ENCODE peak calls at places on chromosomes 16 and 17, in ten cellular contexts. One of them, this sample, is unnamed.

GRCh38 chr16:54143934-54144333 is 142.7 kb downstream of the IRX3 start:
- DNase-seq in tibial nerve: no peak
- DNase-seq in ascending aorta: no peak
- DNase-seq in sigmoid colon: no peak
- DNase-seq in SJSA1: no peak
- DNase-seq in mammary epithelial cell: no peak
- DNase-seq in transverse colon: no peak
- DNase-seq in neural progenitor cell: no peak
- DNase-seq in IMR-90: no peak
- DNase-seq in body of pancreas: no peak
- DNase-seq in this sample: no peak

GRCh38 chr16:77289331-77289809 is 90.2 kb downstream of the SYCE1L start:
- DNase-seq in ascending aorta: no peak
- DNase-seq in IMR-90: peak; percentile 73
- DNase-seq in body of pancreas: no peak
- DNase-seq in tibial nerve: no peak
- DNase-seq in transverse colon: no peak
- DNase-seq in mammary epithelial cell: peak; percentile 47
- DNase-seq in neural progenitor cell: no peak
- DNase-seq in SJSA1: peak; percentile 51
- DNase-seq in sigmoid colon: no peak
- DNase-seq in this sample: peak; percentile 72

GRCh38 chr17:31673076-31673475 is 186.0 kb downstream of the COPRS start:
- DNase-seq in SJSA1: no peak
- DNase-seq in mammary epithelial cell: no peak
- DNase-seq in ascending aorta: no peak
- DNase-seq in transverse colon: no peak
- DNase-seq in tibial nerve: no peak
- DNase-seq in IMR-90: no peak
- DNase-seq in neural progenitor cell: no peak
- DNase-seq in sigmoid colon: no peak
- DNase-seq in body of pancreas: no peak
- DNase-seq in this sample: no peak

GRCh38 chr16:79431923-79432322 is 168.6 kb downstream of the MAF start:
- DNase-seq in sigmoid colon: no peak
- DNase-seq in SJSA1: no peak
- DNase-seq in transverse colon: no peak
- DNase-seq in body of pancreas: no peak
- DNase-seq in mammary epithelial cell: no peak
- DNase-seq in IMR-90: no peak
- DNase-seq in neural progenitor cell: no peak
- DNase-seq in ascending aorta: no peak
- DNase-seq in tibial nerve: no peak
- DNase-seq in this sample: no peak

GRCh38 chr17:71801301-71801700 is 319.5 kb upstream of the SOX9 start:
- DNase-seq in IMR-90: no peak
- DNase-seq in sigmoid colon: no peak
- DNase-seq in ascending aorta: no peak
- DNase-seq in transverse colon: no peak
- DNase-seq in neural progenitor cell: no peak
- DNase-seq in SJSA1: no peak
- DNase-seq in tibial nerve: no peak
- DNase-seq in body of pancreas: peak; percentile 15
- DNase-seq in mammary epithelial cell: no peak
- DNase-seq in this sample: no peak

GRCh38 chr16:11768850-11769249 is 26.2 kb upstream of the TXNDC11 start:
- DNase-seq in neural progenitor cell: no peak
- DNase-seq in IMR-90: no peak
- DNase-seq in transverse colon: no peak
- DNase-seq in sigmoid colon: no peak
- DNase-seq in SJSA1: no peak
- DNase-seq in ascending aorta: no peak
- DNase-seq in mammary epithelial cell: no peak
- DNase-seq in body of pancreas: no peak
- DNase-seq in tibial nerve: no peak
- DNase-seq in this sample: no peak

GRCh38 chr17:40794466-40794865 is 5.3 kb downstream of the KRT28 start:
- DNase-seq in mammary epithelial cell: no peak
- DNase-seq in sigmoid colon: no peak
- DNase-seq in SJSA1: no peak
- DNase-seq in IMR-90: no peak
- DNase-seq in tibial nerve: no peak
- DNase-seq in body of pancreas: no peak
- DNase-seq in ascending aorta: no peak
- DNase-seq in transverse colon: no peak
- DNase-seq in neural progenitor cell: no peak
- DNase-seq in this sample: no peak

GRCh38 chr17:9684955-9685621 is 39.8 kb downstream of the USP43 start:
- DNase-seq in body of pancreas: peak; percentile 10
- DNase-seq in transverse colon: no peak
- DNase-seq in mammary epithelial cell: peak; percentile 89
- DNase-seq in ascending aorta: no peak
- DNase-seq in sigmoid colon: no peak
- DNase-seq in tibial nerve: no peak
- DNase-seq in neural progenitor cell: no peak
- DNase-seq in IMR-90: no peak
- DNase-seq in SJSA1: no peak
- DNase-seq in this sample: peak; percentile 91

GRCh38 chr16:85064186-85064585 is 36.6 kb downstream of the KIAA0513 start:
- DNase-seq in sigmoid colon: no peak
- DNase-seq in body of pancreas: no peak
- DNase-seq in ascending aorta: no peak
- DNase-seq in SJSA1: no peak
- DNase-seq in transverse colon: no peak
- DNase-seq in tibial nerve: no peak
- DNase-seq in mammary epithelial cell: no peak
- DNase-seq in IMR-90: no peak
- DNase-seq in neural progenitor cell: no peak
- DNase-seq in this sample: no peak

GRCh38 chr17:61542027-61542426 is 49.0 kb downstream of the NACA2 start:
- DNase-seq in body of pancreas: no peak
- DNase-seq in neural progenitor cell: no peak
- DNase-seq in mammary epithelial cell: no peak
- DNase-seq in tibial nerve: no peak
- DNase-seq in transverse colon: no peak
- DNase-seq in ascending aorta: no peak
- DNase-seq in SJSA1: no peak
- DNase-seq in sigmoid colon: no peak
- DNase-seq in IMR-90: no peak
- DNase-seq in this sample: no peak

DNA sequence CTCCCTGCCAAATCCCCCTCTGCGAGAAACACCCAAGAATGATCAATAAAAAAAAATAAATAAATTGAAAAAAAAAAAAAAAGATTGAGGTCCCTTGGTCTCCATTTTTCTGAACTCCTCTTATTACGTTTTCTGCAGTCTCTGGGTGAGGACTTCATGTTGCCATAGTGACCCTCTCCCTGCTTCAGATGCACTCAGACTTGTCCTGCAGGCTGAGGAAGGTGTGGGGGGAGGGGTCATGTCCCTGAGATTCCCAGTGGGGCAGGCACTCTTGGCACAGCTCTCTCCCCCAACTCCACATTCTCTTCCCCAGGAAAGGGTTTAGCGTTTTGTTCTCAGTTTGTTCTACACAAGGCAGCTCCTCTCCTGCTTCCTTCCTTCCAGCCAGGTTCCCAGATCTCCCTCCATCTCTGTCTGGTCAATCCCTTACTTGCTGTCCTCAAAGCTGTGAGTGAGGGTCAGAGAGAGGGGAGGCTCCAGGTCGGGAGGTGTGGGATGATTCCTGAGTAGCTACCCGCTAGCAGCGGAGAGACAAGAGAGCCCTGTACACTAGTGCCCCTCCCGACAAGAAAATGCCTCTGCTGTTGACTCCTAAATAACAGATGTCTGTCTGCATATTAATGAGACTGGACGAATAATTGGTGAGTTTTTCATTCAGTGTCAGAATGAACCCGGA is 9.1 kb downstream of the RND2 start:
- DNase-seq in body of pancreas: no peak
- DNase-seq in ascending aorta: no peak
- DNase-seq in IMR-90: no peak
- DNase-seq in transverse colon: no peak
- DNase-seq in sigmoid colon: no peak
- DNase-seq in neural progenitor cell: peak; percentile 48
- DNase-seq in SJSA1: no peak
- DNase-seq in mammary epithelial cell: no peak
- DNase-seq in tibial nerve: no peak
- DNase-seq in this sample: no peak
- H3K4me3 ChIP-seq in body of pancreas: no peak overlapping the region
- H3K4me3 ChIP-seq in ascending aorta: no peak overlapping the region
- H3K4me3 ChIP-seq in IMR-90: no peak overlapping the region
- H3K4me3 ChIP-seq in transverse colon: no peak overlapping the region
- H3K4me3 ChIP-seq in sigmoid colon: no peak overlapping the region
- H3K4me3 ChIP-seq in neural progenitor cell: peak overlapping the region; percentile 29
- H3K4me3 ChIP-seq in SJSA1: no peak overlapping the region
- H3K4me3 ChIP-seq in mammary epithelial cell: no peak overlapping the region
- H3K4me3 ChIP-seq in tibial nerve: no peak overlapping the region
- H3K4me3 ChIP-seq in this sample: no peak overlapping the region

DNA sequence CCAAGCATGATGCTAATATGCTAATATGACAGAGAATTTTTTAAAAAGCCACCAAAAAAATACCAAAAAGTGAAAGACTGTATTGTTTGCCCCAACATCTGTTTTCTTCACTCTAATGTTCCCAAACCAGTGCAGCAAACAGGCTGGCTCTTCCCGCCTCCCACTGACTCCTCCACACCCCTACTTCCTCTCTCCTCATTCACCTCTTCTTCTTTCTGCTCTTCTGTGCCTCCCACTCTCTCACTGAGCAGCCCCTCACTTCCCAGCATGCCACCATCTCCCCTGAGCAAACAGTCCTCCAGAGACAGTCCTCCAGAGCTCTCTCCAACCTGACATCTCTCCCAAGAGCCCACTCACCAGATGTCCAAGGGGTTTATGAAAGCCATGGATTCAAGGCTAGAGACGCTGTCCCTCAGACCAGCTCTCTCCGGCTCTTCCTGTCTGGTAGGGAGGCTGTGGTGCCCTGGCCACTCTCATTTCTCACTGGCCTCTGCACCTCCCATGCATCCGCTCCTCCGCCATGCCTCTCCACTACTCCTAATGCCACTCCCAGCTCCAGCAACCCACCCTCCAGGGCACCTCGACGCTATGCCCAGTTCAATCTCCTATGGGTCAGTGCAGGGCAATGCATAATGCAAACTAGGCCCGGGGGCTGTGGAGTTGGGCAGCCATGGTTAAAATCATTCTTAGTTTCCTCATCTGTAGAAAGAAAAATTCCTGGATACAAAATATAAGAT is 52.9 kb downstream of the ANKRD11 start:
- DNase-seq in sigmoid colon: no peak
- DNase-seq in SJSA1: no peak
- DNase-seq in transverse colon: no peak
- DNase-seq in IMR-90: no peak
- DNase-seq in ascending aorta: no peak
- DNase-seq in tibial nerve: no peak
- DNase-seq in mammary epithelial cell: no peak
- DNase-seq in neural progenitor cell: no peak
- DNase-seq in body of pancreas: no peak
- DNase-seq in this sample: no peak
- H3K36me3 ChIP-seq in sigmoid colon: no peaks in the 10 kb centered on the region
- H3K36me3 ChIP-seq in SJSA1: peaks cover 17% of the 10 kb centered on the region
- H3K36me3 ChIP-seq in transverse colon: no peaks in the 10 kb centered on the region
- H3K36me3 ChIP-seq in IMR-90: peaks cover 5% of the 10 kb centered on the region
- H3K36me3 ChIP-seq in ascending aorta: no peaks in the 10 kb centered on the region
- H3K36me3 ChIP-seq in tibial nerve: no peaks in the 10 kb centered on the region
- H3K36me3 ChIP-seq in mammary epithelial cell: no peaks in the 10 kb centered on the region
- H3K36me3 ChIP-seq in neural progenitor cell: no peaks in the 10 kb centered on the region
- H3K36me3 ChIP-seq in body of pancreas: no peaks in the 10 kb centered on the region
- H3K36me3 ChIP-seq in this sample: peaks cover 4% of the 10 kb centered on the region

DNA sequence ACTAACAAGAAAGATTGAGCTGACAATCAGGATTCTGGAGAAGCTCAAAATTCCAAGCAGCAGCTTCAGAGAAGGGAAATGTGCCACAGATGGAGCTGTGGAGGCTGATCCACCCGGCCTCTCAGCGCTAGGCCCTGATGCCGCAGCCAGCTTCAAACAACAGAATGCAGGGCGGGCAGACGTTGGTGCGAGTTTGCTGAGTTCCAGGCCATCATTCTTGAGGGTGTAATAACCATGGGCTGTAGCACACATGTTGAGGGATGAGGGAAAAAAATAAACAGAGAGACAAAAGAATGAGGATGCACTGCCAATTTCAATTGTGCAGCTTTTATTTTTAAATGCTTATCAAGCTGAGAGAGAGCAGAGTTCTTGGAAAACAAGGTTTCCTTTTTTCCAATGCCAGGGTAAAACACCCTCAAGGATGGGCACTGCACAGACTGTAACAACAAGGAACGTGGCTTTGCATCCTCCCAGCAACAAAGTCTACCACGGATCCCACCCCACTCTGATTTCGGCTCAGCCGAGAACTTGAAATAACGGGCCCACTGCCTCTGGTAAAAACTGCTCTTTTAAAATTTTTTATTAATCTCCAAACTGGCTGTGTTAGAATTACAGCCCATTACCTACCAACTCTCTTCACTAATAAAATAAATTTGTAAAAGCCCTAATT is 90.2 kb downstream of the SMG6 start:
- DNase-seq in body of pancreas: no peak
- DNase-seq in transverse colon: no peak
- DNase-seq in tibial nerve: no peak
- DNase-seq in ascending aorta: no peak
- DNase-seq in neural progenitor cell: no peak
- DNase-seq in IMR-90: peak; percentile 71
- DNase-seq in mammary epithelial cell: no peak
- DNase-seq in sigmoid colon: peak; percentile 72
- DNase-seq in SJSA1: peak; percentile 65
- DNase-seq in this sample: no peak
- H3K4me3 ChIP-seq in body of pancreas: no peak overlapping the region
- H3K4me3 ChIP-seq in transverse colon: no peak overlapping the region
- H3K4me3 ChIP-seq in tibial nerve: no peak overlapping the region
- H3K4me3 ChIP-seq in ascending aorta: no peak overlapping the region
- H3K4me3 ChIP-seq in neural progenitor cell: no peak overlapping the region
- H3K4me3 ChIP-seq in IMR-90: peak overlapping the region; percentile 11
- H3K4me3 ChIP-seq in mammary epithelial cell: no peak overlapping the region
- H3K4me3 ChIP-seq in sigmoid colon: no peak overlapping the region
- H3K4me3 ChIP-seq in SJSA1: no peak overlapping the region
- H3K4me3 ChIP-seq in this sample: no peak overlapping the region

DNA sequence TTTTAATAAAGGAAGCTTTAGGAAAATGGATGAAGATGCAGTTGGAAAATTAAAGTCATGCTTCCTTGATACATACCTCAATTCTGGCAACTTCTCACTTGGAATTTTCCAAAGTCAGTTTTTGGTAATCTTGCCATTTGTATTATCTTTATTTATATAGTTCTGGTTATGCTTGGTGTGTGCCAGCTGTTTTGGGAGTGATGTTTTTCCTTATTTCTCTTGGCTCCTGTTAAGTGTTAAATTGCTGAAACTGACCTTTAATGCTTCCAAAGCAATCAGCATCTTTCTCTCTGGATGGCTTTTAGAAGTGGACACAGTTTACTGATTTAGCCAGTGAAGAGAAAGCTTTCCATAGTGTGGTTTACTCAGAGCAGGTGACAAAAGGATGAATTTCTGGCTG is 70.1 kb upstream of the HAS3 start:
- DNase-seq in SJSA1: no peak
- DNase-seq in sigmoid colon: no peak
- DNase-seq in body of pancreas: no peak
- DNase-seq in transverse colon: no peak
- DNase-seq in tibial nerve: no peak
- DNase-seq in neural progenitor cell: no peak
- DNase-seq in IMR-90: no peak
- DNase-seq in ascending aorta: no peak
- DNase-seq in mammary epithelial cell: no peak
- DNase-seq in this sample: no peak
- H3K36me3 ChIP-seq in SJSA1: no peaks in the 10 kb centered on the region
- H3K36me3 ChIP-seq in sigmoid colon: peaks cover 11% of the 10 kb centered on the region
- H3K36me3 ChIP-seq in body of pancreas: no peaks in the 10 kb centered on the region
- H3K36me3 ChIP-seq in transverse colon: no peaks in the 10 kb centered on the region
- H3K36me3 ChIP-seq in tibial nerve: peaks cover 28% of the 10 kb centered on the region
- H3K36me3 ChIP-seq in neural progenitor cell: no peaks in the 10 kb centered on the region
- H3K36me3 ChIP-seq in IMR-90: peaks cover 3% of the 10 kb centered on the region
- H3K36me3 ChIP-seq in ascending aorta: no peaks in the 10 kb centered on the region
- H3K36me3 ChIP-seq in mammary epithelial cell: no peaks in the 10 kb centered on the region
- H3K36me3 ChIP-seq in this sample: no peaks in the 10 kb centered on the region

This sample was measured in bronchial epithelial cell.